ENCODE peak calls at places on chromosome 9, in seven cellular contexts. One of them, this sample, is unnamed.

GRCh38 chr9:97502222-97502983 is 937 bp downstream of the TMOD1 start:
- DNase-seq in right lobe of liver: peak; percentile 60
- DNase-seq in heart right ventricle: peak; percentile 36
- DNase-seq in left ventricle myocardium inferior: peak; percentile 36
- DNase-seq in brain microvascular endothelial cell: no peak
- DNase-seq in CD8-positive, alpha-beta T cell: no peak
- DNase-seq in H9: peak; percentile 54
- DNase-seq in this sample: no peak

GRCh38 chr9:128818099-128818838 is at the start of gene ENDOG:
- DNase-seq in heart right ventricle: peak; percentile 99
- DNase-seq in left ventricle myocardium inferior: peak; percentile 98
- DNase-seq in right lobe of liver: peak; percentile 98
- DNase-seq in CD8-positive, alpha-beta T cell: peak; percentile 98
- DNase-seq in brain microvascular endothelial cell: peak; percentile 94
- DNase-seq in H9: peak; percentile 99
- DNase-seq in this sample: peak; percentile 89

GRCh38 chr9:536597-537511 is 304.6 kb upstream of the DMRT1 start:
- DNase-seq in heart right ventricle: no peak
- DNase-seq in brain microvascular endothelial cell: no peak
- DNase-seq in H9: no peak
- DNase-seq in left ventricle myocardium inferior: no peak
- DNase-seq in right lobe of liver: no peak
- DNase-seq in CD8-positive, alpha-beta T cell: no peak
- DNase-seq in this sample: no peak

GRCh38 chr9:114733814-114734213 is 51.8 kb upstream of the TEX48 start:
- DNase-seq in H9: no peak
- DNase-seq in CD8-positive, alpha-beta T cell: no peak
- DNase-seq in right lobe of liver: no peak
- DNase-seq in heart right ventricle: no peak
- DNase-seq in left ventricle myocardium inferior: no peak
- DNase-seq in brain microvascular endothelial cell: peak; percentile 62
- DNase-seq in this sample: no peak

GRCh38 chr9:37968228-37968672 is 64.3 kb upstream of the SLC25A51 start:
- DNase-seq in left ventricle myocardium inferior: no peak
- DNase-seq in H9: no peak
- DNase-seq in right lobe of liver: peak; percentile 22
- DNase-seq in CD8-positive, alpha-beta T cell: no peak
- DNase-seq in heart right ventricle: no peak
- DNase-seq in brain microvascular endothelial cell: peak; percentile 50
- DNase-seq in this sample: no peak

GRCh38 chr9:125745682-125746016 is 1.5 kb upstream of the PBX3 start:
- DNase-seq in heart right ventricle: no peak
- DNase-seq in brain microvascular endothelial cell: no peak
- DNase-seq in H9: no peak
- DNase-seq in left ventricle myocardium inferior: no peak
- DNase-seq in right lobe of liver: no peak
- DNase-seq in CD8-positive, alpha-beta T cell: no peak
- DNase-seq in this sample: no peak

GRCh38 chr9:86275962-86276361 is 6.4 kb downstream of the ISCA1 start:
- DNase-seq in CD8-positive, alpha-beta T cell: no peak
- DNase-seq in H9: no peak
- DNase-seq in brain microvascular endothelial cell: no peak
- DNase-seq in right lobe of liver: no peak
- DNase-seq in left ventricle myocardium inferior: no peak
- DNase-seq in heart right ventricle: no peak
- DNase-seq in this sample: no peak

GRCh38 chr9:94639045-94639995 is at the start of gene FBP1:
- DNase-seq in CD8-positive, alpha-beta T cell: peak; percentile 62
- DNase-seq in left ventricle myocardium inferior: peak; percentile 41
- DNase-seq in brain microvascular endothelial cell: no peak
- DNase-seq in H9: peak; percentile 61
- DNase-seq in heart right ventricle: peak; percentile 40
- DNase-seq in right lobe of liver: peak; percentile 93
- DNase-seq in this sample: peak; percentile 29

GRCh38 chr9:116355153-116355827 is 201.7 kb downstream of the PAPPA start:
- DNase-seq in heart right ventricle: no peak
- DNase-seq in H9: peak; percentile 55
- DNase-seq in left ventricle myocardium inferior: no peak
- DNase-seq in CD8-positive, alpha-beta T cell: no peak
- DNase-seq in right lobe of liver: no peak
- DNase-seq in brain microvascular endothelial cell: no peak
- DNase-seq in this sample: no peak

GRCh38 chr9:137912671-137913070 is 35.1 kb downstream of the CACNA1B start:
- DNase-seq in brain microvascular endothelial cell: no peak
- DNase-seq in right lobe of liver: no peak
- DNase-seq in CD8-positive, alpha-beta T cell: no peak
- DNase-seq in heart right ventricle: no peak
- DNase-seq in H9: no peak
- DNase-seq in left ventricle myocardium inferior: no peak
- DNase-seq in this sample: no peak

GRCh38 chr9:13386935-13387667 is 107.6 kb upstream of the MPDZ start:
- DNase-seq in CD8-positive, alpha-beta T cell: no peak
- DNase-seq in heart right ventricle: no peak
- DNase-seq in brain microvascular endothelial cell: peak; percentile 83
- DNase-seq in left ventricle myocardium inferior: no peak
- DNase-seq in H9: no peak
- DNase-seq in right lobe of liver: no peak
- DNase-seq in this sample: no peak

GRCh38 chr9:127853312-127854168 is 918 bp downstream of the ENG start:
- DNase-seq in brain microvascular endothelial cell: no peak
- DNase-seq in CD8-positive, alpha-beta T cell: no peak
- DNase-seq in heart right ventricle: no peak
- DNase-seq in H9: no peak
- DNase-seq in right lobe of liver: no peak
- DNase-seq in left ventricle myocardium inferior: no peak
- DNase-seq in this sample: no peak

GRCh38 chr9:106060885-106061284 is 366.5 kb downstream of the TMEM38B start:
- DNase-seq in left ventricle myocardium inferior: no peak
- DNase-seq in right lobe of liver: no peak
- DNase-seq in H9: no peak
- DNase-seq in heart right ventricle: no peak
- DNase-seq in brain microvascular endothelial cell: no peak
- DNase-seq in CD8-positive, alpha-beta T cell: no peak
- DNase-seq in this sample: no peak

GRCh38 chr9:96680812-96681499 is 25.8 kb upstream of the PRXL2C start:
- DNase-seq in left ventricle myocardium inferior: no peak
- DNase-seq in right lobe of liver: no peak
- DNase-seq in CD8-positive, alpha-beta T cell: no peak
- DNase-seq in H9: no peak
- DNase-seq in brain microvascular endothelial cell: no peak
- DNase-seq in heart right ventricle: no peak
- DNase-seq in this sample: no peak

GRCh38 chr9:19470567-19470966 is 61.8 kb downstream of the ACER2 start:
- DNase-seq in CD8-positive, alpha-beta T cell: no peak
- DNase-seq in brain microvascular endothelial cell: no peak
- DNase-seq in right lobe of liver: no peak
- DNase-seq in H9: no peak
- DNase-seq in heart right ventricle: no peak
- DNase-seq in left ventricle myocardium inferior: no peak
- DNase-seq in this sample: no peak

GRCh38 chr9:5361326-5362005 is 21.8 kb upstream of the RLN1 start:
- DNase-seq in brain microvascular endothelial cell: no peak
- DNase-seq in right lobe of liver: no peak
- DNase-seq in left ventricle myocardium inferior: no peak
- DNase-seq in CD8-positive, alpha-beta T cell: no peak
- DNase-seq in H9: no peak
- DNase-seq in heart right ventricle: no peak
- DNase-seq in this sample: no peak

GRCh38 chr9:134720136-134720753 is 78.6 kb downstream of the COL5A1 start:
- DNase-seq in H9: no peak
- DNase-seq in heart right ventricle: no peak
- DNase-seq in right lobe of liver: no peak
- DNase-seq in CD8-positive, alpha-beta T cell: no peak
- DNase-seq in brain microvascular endothelial cell: no peak
- DNase-seq in left ventricle myocardium inferior: no peak
- DNase-seq in this sample: no peak
- TF ChIP-seq CTCF in H9: no peak
- TF ChIP-seq CTCF in heart right ventricle: no peak
- TF ChIP-seq CTCF in right lobe of liver: no peak
- TF ChIP-seq CTCF in CD8-positive, alpha-beta T cell: no peak
- TF ChIP-seq CTCF in brain microvascular endothelial cell: no peak
- TF ChIP-seq CTCF in left ventricle myocardium inferior: no peak
- TF ChIP-seq CTCF in this sample: no peak

DNA sequence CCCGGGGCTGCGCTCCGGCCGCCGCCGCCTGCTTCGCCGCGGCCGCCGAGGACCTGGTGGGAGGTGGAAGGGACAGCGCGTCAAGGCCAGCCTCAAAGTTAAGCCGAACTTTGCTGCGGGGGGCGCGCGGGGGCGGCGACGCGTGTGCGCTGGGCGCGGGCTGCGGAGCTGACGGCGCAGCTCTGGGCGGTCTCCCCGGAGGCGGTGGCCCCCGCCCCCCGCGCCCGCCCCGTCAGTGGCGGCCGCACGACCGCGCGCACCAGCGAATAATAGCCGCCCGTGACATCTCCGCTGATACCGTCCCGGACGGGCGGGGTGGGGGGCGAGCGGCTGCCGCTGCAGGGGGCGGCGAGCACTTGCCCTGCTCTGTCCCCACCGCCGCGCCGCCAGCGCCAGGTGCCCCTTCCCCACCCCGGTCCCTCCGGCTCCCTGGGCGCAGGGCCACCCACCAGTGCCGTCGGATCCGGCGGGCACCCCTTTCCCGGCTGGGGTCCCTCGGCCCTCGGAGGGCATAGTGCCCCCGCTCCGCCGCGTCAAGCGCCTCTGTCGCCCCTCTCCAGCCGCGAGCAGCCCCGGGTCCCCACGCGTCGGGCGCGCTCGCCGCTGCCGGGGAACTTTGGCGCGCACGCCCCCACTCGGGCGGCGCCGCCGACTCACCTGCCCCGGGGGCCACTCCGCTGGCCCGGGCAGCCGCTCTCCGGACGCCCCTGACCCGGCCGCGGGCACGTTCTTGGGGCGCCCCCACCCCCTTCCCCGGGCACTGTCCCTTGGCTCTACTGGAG is 772 bp upstream of the FAM78A start:
- DNase-seq in H9: no peak
- DNase-seq in CD8-positive, alpha-beta T cell: peak; percentile 65
- DNase-seq in brain microvascular endothelial cell: no peak
- DNase-seq in heart right ventricle: peak; percentile 61
- DNase-seq in left ventricle myocardium inferior: no peak
- DNase-seq in right lobe of liver: no peak
- DNase-seq in this sample: no peak
- TF ChIP-seq CTCF in H9: no peak
- TF ChIP-seq CTCF in CD8-positive, alpha-beta T cell: no peak
- TF ChIP-seq CTCF in brain microvascular endothelial cell: no peak
- TF ChIP-seq CTCF in heart right ventricle: no peak
- TF ChIP-seq CTCF in left ventricle myocardium inferior: peak; percentile 16
- TF ChIP-seq CTCF in right lobe of liver: no peak
- TF ChIP-seq CTCF in this sample: no peak

DNA sequence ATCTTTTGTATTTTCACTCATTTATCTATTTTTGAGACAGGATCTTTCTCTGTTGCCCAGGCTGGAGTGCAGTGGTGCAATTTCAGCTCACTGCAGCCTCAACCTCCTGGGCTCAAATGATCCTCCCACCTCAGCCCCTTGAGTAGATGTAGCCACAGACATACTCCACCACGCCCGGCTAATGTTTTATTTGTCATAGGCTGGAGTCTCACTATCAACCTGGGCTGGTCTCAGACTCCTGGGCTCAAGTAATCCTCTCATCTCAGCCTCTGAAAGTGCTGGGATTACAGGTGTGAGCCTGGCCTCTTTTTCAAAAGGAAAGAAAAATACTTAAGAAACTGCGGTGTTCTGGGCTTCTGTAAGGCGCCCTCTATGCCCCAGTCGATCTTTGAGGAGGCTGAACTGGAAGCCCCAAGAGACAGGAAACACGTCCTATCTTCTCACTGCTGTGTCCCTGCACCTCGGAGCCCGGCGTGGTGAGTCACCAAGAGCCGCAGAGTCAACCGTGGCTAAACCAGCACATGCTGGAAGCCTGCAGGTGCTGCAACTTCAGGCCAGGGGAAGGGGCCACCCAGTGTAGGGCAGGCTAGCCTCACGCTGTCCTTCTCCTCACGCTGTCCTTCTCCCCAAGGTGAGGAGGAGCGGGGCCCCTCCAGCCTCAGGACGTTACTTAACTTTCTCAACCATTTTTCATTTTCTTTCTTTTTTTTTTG is 15.2 kb upstream of the LHX3 start:
- DNase-seq in brain microvascular endothelial cell: peak; percentile 66
- DNase-seq in left ventricle myocardium inferior: no peak
- DNase-seq in heart right ventricle: no peak
- DNase-seq in H9: no peak
- DNase-seq in right lobe of liver: no peak
- DNase-seq in CD8-positive, alpha-beta T cell: no peak
- DNase-seq in this sample: no peak
- TF ChIP-seq CTCF in brain microvascular endothelial cell: no peak
- TF ChIP-seq CTCF in left ventricle myocardium inferior: no peak
- TF ChIP-seq CTCF in heart right ventricle: no peak
- TF ChIP-seq CTCF in H9: no peak
- TF ChIP-seq CTCF in right lobe of liver: no peak
- TF ChIP-seq CTCF in CD8-positive, alpha-beta T cell: no peak
- TF ChIP-seq CTCF in this sample: no peak

GRCh38 chr9:130042406-130042930 is 521 bp downstream of the FNBP1 start:
- DNase-seq in heart right ventricle: peak; percentile 42
- DNase-seq in CD8-positive, alpha-beta T cell: peak; percentile 71
- DNase-seq in right lobe of liver: peak; percentile 66
- DNase-seq in left ventricle myocardium inferior: peak; percentile 26
- DNase-seq in brain microvascular endothelial cell: no peak
- DNase-seq in H9: peak; percentile 42
- DNase-seq in this sample: no peak

GRCh38 chr9:130042931-130043653 is at the start of gene FNBP1:
- DNase-seq in CD8-positive, alpha-beta T cell: peak; percentile 90
- DNase-seq in right lobe of liver: peak; percentile 86
- DNase-seq in H9: peak; percentile 87
- DNase-seq in brain microvascular endothelial cell: peak; percentile 61
- DNase-seq in heart right ventricle: peak; percentile 84
- DNase-seq in left ventricle myocardium inferior: peak; percentile 83
- DNase-seq in this sample: peak; percentile 35

GRCh38 chr9:130040901-130041647 is 1.9 kb downstream of the FNBP1 start:
- DNase-seq in left ventricle myocardium inferior: no peak
- DNase-seq in right lobe of liver: no peak
- DNase-seq in H9: no peak
- DNase-seq in heart right ventricle: no peak
- DNase-seq in CD8-positive, alpha-beta T cell: no peak
- DNase-seq in brain microvascular endothelial cell: no peak
- DNase-seq in this sample: no peak

GRCh38 chr9:130043654-130044623 is 950 bp upstream of the FNBP1 start:
- DNase-seq in right lobe of liver: peak; percentile 77
- DNase-seq in left ventricle myocardium inferior: peak; percentile 44
- DNase-seq in H9: peak; percentile 55
- DNase-seq in brain microvascular endothelial cell: no peak
- DNase-seq in heart right ventricle: peak; percentile 42
- DNase-seq in CD8-positive, alpha-beta T cell: no peak
- DNase-seq in this sample: peak; percentile 30

DNA sequence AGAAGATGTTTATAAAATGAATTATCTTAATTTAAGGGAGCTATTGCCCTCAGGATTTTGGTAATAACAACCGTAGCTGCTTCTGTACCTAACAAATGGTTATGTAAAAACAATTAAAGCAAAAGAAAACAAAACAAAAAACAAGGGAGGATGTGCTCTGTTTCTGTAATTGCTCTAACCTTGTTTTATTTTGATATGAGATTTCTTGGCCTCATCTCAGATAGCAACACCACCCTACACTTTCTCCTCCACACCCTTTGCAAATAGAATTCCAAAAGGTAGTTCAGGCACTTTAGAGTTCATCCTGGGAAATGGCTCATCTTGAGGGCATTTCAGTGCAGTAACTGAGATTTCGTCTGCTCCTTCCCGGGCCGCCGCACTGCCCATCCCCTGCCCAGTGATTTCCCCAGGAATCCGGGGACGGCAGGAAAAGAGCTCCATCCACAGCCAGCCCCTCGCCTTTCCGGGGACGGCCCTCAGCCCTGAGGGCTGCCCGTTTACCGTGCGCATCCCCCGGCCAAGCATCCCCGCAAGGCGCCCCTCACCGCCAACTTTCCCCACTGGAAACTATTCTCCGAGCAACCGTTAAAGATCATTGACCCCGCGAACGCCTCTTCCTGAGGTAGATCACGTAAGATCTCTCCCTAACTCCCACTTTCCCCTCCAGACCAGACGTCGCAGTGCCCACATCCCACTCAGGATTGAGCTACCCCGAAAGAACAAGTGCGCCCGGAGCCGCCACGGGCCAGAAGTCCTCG is 1.2 kb downstream of the FNBP1 start:
- DNase-seq in left ventricle myocardium inferior: peak; percentile 22
- DNase-seq in right lobe of liver: peak; percentile 63
- DNase-seq in CD8-positive, alpha-beta T cell: no peak
- DNase-seq in heart right ventricle: peak; percentile 31
- DNase-seq in brain microvascular endothelial cell: no peak
- DNase-seq in H9: no peak
- DNase-seq in this sample: no peak
- TF ChIP-seq CTCF in left ventricle myocardium inferior: no peak
- TF ChIP-seq CTCF in right lobe of liver: no peak
- TF ChIP-seq CTCF in CD8-positive, alpha-beta T cell: no peak
- TF ChIP-seq CTCF in heart right ventricle: no peak
- TF ChIP-seq CTCF in brain microvascular endothelial cell: no peak
- TF ChIP-seq CTCF in H9: no peak
- TF ChIP-seq CTCF in this sample: no peak